ENCODE peak calls at places on chromosomes 2 and 18, in five cellular contexts. B, Y, F, Z and H are unnamed samples.

GRCh38 chr2:133434962-133435668 is 133.1 kb downstream of the NCKAP5 start:
- DNase-seq in B (peak; percentile 91), Y (peak; percentile 91), F (no peak), Z (no peak), H (no peak)

GRCh38 chr2:219073413-219074129 is 12.8 kb upstream of the IHH start:
- DNase-seq in B (peak; percentile 73), Y (peak; percentile 72), F (peak; percentile 43), Z (no peak), H (peak; percentile 80)

GRCh38 chr2:209086761-209087160 is 337.1 kb upstream of the MAP2 start:
- DNase-seq in B (no peak), Y (no peak), F (no peak), Z (no peak), H (no peak)

GRCh38 chr2:168254158-168254935 is 7.0 kb upstream of the STK39 start:
- DNase-seq in B (peak; percentile 13), Y (peak; percentile 40), F (no peak), Z (no peak), H (peak; percentile 50)

GRCh38 chr18:49561377-49562193 is at the start of gene LIPG:
- DNase-seq in B (peak; percentile 25), Y (peak; percentile 50), F (peak; percentile 78), Z (no peak), H (peak; percentile 34)

GRCh38 chr18:34222396-34223163 is 2.1 kb downstream of the NOL4 start:
- DNase-seq in B (no peak), Y (no peak), F (no peak), Z (no peak), H (no peak)

GRCh38 chr2:9179572-9180201 is 26.9 kb upstream of the ASAP2 start:
- DNase-seq in B (peak; percentile 74), Y (peak; percentile 90), F (no peak), Z (no peak), H (peak; percentile 78)

GRCh38 chr2:235908826-235909225 is 259.4 kb downstream of the GBX2 start:
- DNase-seq in B (no peak), Y (no peak), F (no peak), Z (peak; percentile 43), H (no peak)

GRCh38 chr2:39370101-39370500 is 67.0 kb downstream of the MAP4K3 start:
- DNase-seq in B (no peak), Y (peak; percentile 36), F (no peak), Z (no peak), H (no peak)
- TF ChIP-seq BHLHE40 in B (no peak), Y (no peak), F (no peak), Z (no peak), H (no peak)

GRCh38 chr2:69597843-69598610 is 45.5 kb downstream of the AAK1 start:
- DNase-seq in B (no peak), Y (no peak), F (no peak), Z (no peak), H (no peak)

GRCh38 chr2:69597105-69597504 is 46.4 kb downstream of the AAK1 start:
- DNase-seq in B (no peak), Y (no peak), F (no peak), Z (no peak), H (no peak)

GRCh38 chr2:69601179-69601612 is 42.3 kb downstream of the AAK1 start:
- DNase-seq in B (peak; percentile 63), Y (peak; percentile 97), F (peak; percentile 82), Z (no peak), H (peak; percentile 49)

GRCh38 chr2:69603146-69603743 is 40.3 kb downstream of the AAK1 start:
- DNase-seq in B (no peak), Y (peak; percentile 44), F (peak; percentile 49), Z (no peak), H (no peak)

GRCh38 chr2:69600425-69600824 is 43.1 kb downstream of the AAK1 start:
- DNase-seq in B (no peak), Y (no peak), F (no peak), Z (no peak), H (no peak)
- H3K27ac ChIP-seq in B (peak overlapping the region; percentile 5), Y (no peak overlapping the region), F (peak overlapping the region; percentile 75), Z (no peak overlapping the region), H (no peak overlapping the region)

GRCh38 chr2:41878726-41879366 is 169.0 kb upstream of the PKDCC start:
- DNase-seq in B (no peak), Y (no peak), F (no peak), Z (no peak), H (no peak)
- H3K4me3 ChIP-seq in B (no peak overlapping the region), Y (no peak overlapping the region), F (no peak overlapping the region), Z (no peak overlapping the region), H (no peak overlapping the region)

GRCh38 chr2:110101911-110102774 is 13.5 kb downstream of the MALL start:
- DNase-seq in B (peak; percentile 82), Y (peak; percentile 17), F (no peak), Z (no peak), H (no peak)
- TF ChIP-seq BHLHE40 in B (no peak), Y (no peak), F (no peak), Z (no peak), H (no peak)

GRCh38 chr2:64915510-64915900 is 73.7 kb upstream of the SLC1A4 start:
- DNase-seq in B (no peak), Y (no peak), F (no peak), Z (no peak), H (no peak)

GRCh38 chr2:64914247-64914646 is 75.0 kb upstream of the SLC1A4 start:
- DNase-seq in B (no peak), Y (no peak), F (no peak), Z (no peak), H (no peak)

GRCh38 chr2:64910972-64911433 is 78.2 kb upstream of the SLC1A4 start:
- DNase-seq in B (no peak), Y (no peak), F (peak; percentile 21), Z (no peak), H (no peak)

GRCh38 chr2:64914735-64915509 is 74.3 kb upstream of the SLC1A4 start:
- DNase-seq in B (no peak), Y (peak; percentile 68), F (no peak), Z (peak; percentile 96), H (no peak)

GRCh38 chr2:64913357-64913869 is 75.8 kb upstream of the SLC1A4 start:
- DNase-seq in B (peak; percentile 35), Y (no peak), F (peak; percentile 31), Z (no peak), H (peak; percentile 47)
- H3K27ac ChIP-seq in B (no peak overlapping the region), Y (no peak overlapping the region), F (no peak overlapping the region), Z (peak overlapping the region; percentile 81), H (no peak overlapping the region)

GRCh38 chr2:231411871-231412615 is 16.5 kb downstream of the B3GNT7 start:
- DNase-seq in B (peak; percentile 84), Y (peak; percentile 71), F (no peak), Z (no peak), H (peak; percentile 79)

GRCh38 chr2:231413921-231414476 is 18.5 kb downstream of the B3GNT7 start:
- DNase-seq in B (no peak), Y (no peak), F (no peak), Z (no peak), H (peak; percentile 71)

GRCh38 chr2:231413456-231413855 is 17.9 kb downstream of the B3GNT7 start:
- DNase-seq in B (no peak), Y (no peak), F (no peak), Z (no peak), H (no peak)

GRCh38 chr2:231411237-231411636 is 15.7 kb downstream of the B3GNT7 start:
- DNase-seq in B (no peak), Y (no peak), F (no peak), Z (no peak), H (no peak)

DNA sequence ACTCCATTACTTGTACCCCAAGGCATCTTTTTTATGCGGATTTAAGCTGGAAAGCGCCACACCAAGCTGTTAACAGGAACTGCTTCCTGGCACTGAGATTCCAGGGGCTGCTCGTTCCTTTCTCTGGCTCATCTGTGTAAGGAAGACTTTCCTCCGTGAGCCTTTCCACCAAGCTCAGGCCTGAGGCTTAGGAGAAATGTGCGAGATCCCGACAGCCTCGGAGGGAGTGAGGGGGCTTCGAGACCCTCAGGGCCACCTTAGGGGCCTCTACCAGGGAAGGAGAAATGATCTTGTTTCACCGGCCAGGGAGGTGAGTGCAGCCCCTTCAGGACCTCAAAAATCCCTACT is 17.1 kb downstream of the B3GNT7 start:
- DNase-seq in B (no peak), Y (no peak), F (no peak), Z (no peak), H (no peak)
- H3K4me3 ChIP-seq in B (peak overlapping the region; percentile 62), Y (no peak overlapping the region), F (no peak overlapping the region), Z (no peak overlapping the region), H (peak overlapping the region; percentile 79)